ENCODE peak calls at places on chromosome 3, in five cellular contexts. One of them, this sample, is unnamed.

GRCh38 chr3:39414421-39414907 is 7.9 kb downstream of the RPSA start:
- DNase-seq in aorta: no peak
- DNase-seq in PC-3: no peak
- DNase-seq in stomach: peak; percentile 35
- DNase-seq in CD8-positive, alpha-beta T cell: no peak
- DNase-seq in this sample: no peak

GRCh38 chr3:38739396-38739689 is 76.7 kb downstream of the SCN10A start:
- DNase-seq in aorta: no peak
- DNase-seq in PC-3: no peak
- DNase-seq in stomach: no peak
- DNase-seq in CD8-positive, alpha-beta T cell: no peak
- DNase-seq in this sample: no peak

GRCh38 chr3:54653456-54654195 is 274.2 kb downstream of the LRTM1 start:
- DNase-seq in PC-3: no peak
- DNase-seq in aorta: no peak
- DNase-seq in stomach: no peak
- DNase-seq in CD8-positive, alpha-beta T cell: no peak
- DNase-seq in this sample: no peak

GRCh38 chr3:152874896-152875749 is 40.2 kb downstream of the P2RY1 start:
- DNase-seq in CD8-positive, alpha-beta T cell: no peak
- DNase-seq in PC-3: peak; percentile 41
- DNase-seq in stomach: no peak
- DNase-seq in aorta: no peak
- DNase-seq in this sample: no peak

GRCh38 chr3:77935418-77935817 is 895.5 kb downstream of the ROBO2 start:
- DNase-seq in CD8-positive, alpha-beta T cell: no peak
- DNase-seq in stomach: no peak
- DNase-seq in PC-3: peak; percentile 94
- DNase-seq in aorta: no peak
- DNase-seq in this sample: no peak

GRCh38 chr3:134367412-134367811 is 6.8 kb downstream of the AMOTL2 start:
- DNase-seq in aorta: peak; percentile 50
- DNase-seq in CD8-positive, alpha-beta T cell: no peak
- DNase-seq in PC-3: no peak
- DNase-seq in stomach: no peak
- DNase-seq in this sample: no peak

GRCh38 chr3:67325231-67325630 is 327.1 kb downstream of the KBTBD8 start:
- DNase-seq in PC-3: no peak
- DNase-seq in aorta: no peak
- DNase-seq in CD8-positive, alpha-beta T cell: no peak
- DNase-seq in stomach: no peak
- DNase-seq in this sample: peak; percentile 0

GRCh38 chr3:125107861-125108567 is 52.2 kb upstream of the HEG1 start:
- DNase-seq in PC-3: peak; percentile 69
- DNase-seq in CD8-positive, alpha-beta T cell: no peak
- DNase-seq in aorta: no peak
- DNase-seq in stomach: no peak
- DNase-seq in this sample: no peak

GRCh38 chr3:115341208-115341607 is 194.1 kb upstream of the ZBTB20 start:
- DNase-seq in aorta: no peak
- DNase-seq in CD8-positive, alpha-beta T cell: no peak
- DNase-seq in PC-3: peak; percentile 80
- DNase-seq in stomach: no peak
- DNase-seq in this sample: no peak

GRCh38 chr3:94440767-94441493 is 378.1 kb downstream of the NSUN3 start:
- DNase-seq in stomach: no peak
- DNase-seq in aorta: no peak
- DNase-seq in PC-3: peak; percentile 85
- DNase-seq in CD8-positive, alpha-beta T cell: no peak
- DNase-seq in this sample: no peak

GRCh38 chr3:127678611-127679533 is 6.1 kb downstream of the ABTB1 start:
- DNase-seq in PC-3: no peak
- DNase-seq in CD8-positive, alpha-beta T cell: no peak
- DNase-seq in aorta: peak; percentile 53
- DNase-seq in stomach: peak; percentile 23
- DNase-seq in this sample: no peak

GRCh38 chr3:47163023-47163989 is 607 bp downstream of the SETD2 start:
- DNase-seq in stomach: peak; percentile 48
- DNase-seq in PC-3: peak; percentile 48
- DNase-seq in aorta: peak; percentile 85
- DNase-seq in CD8-positive, alpha-beta T cell: peak; percentile 46
- DNase-seq in this sample: peak; percentile 65

GRCh38 chr3:152835311-152836102 is 576 bp downstream of the P2RY1 start:
- DNase-seq in stomach: peak; percentile 33
- DNase-seq in CD8-positive, alpha-beta T cell: no peak
- DNase-seq in aorta: peak; percentile 84
- DNase-seq in PC-3: peak; percentile 40
- DNase-seq in this sample: peak; percentile 61

GRCh38 chr3:64398431-64398830 is 173.2 kb upstream of the PRICKLE2 start:
- DNase-seq in aorta: no peak
- DNase-seq in stomach: no peak
- DNase-seq in PC-3: no peak
- DNase-seq in CD8-positive, alpha-beta T cell: no peak
- DNase-seq in this sample: no peak

GRCh38 chr3:53286727-53287412 is 31.0 kb upstream of the TKT start:
- DNase-seq in PC-3: no peak
- DNase-seq in aorta: no peak
- DNase-seq in CD8-positive, alpha-beta T cell: no peak
- DNase-seq in stomach: no peak
- DNase-seq in this sample: no peak

GRCh38 chr3:155390361-155390760 is 96.9 kb upstream of the STRIT1 start:
- DNase-seq in CD8-positive, alpha-beta T cell: no peak
- DNase-seq in stomach: no peak
- DNase-seq in PC-3: no peak
- DNase-seq in aorta: no peak
- DNase-seq in this sample: no peak

GRCh38 chr3:53342353-53342752 is 5.0 kb downstream of the DCP1A start:
- DNase-seq in CD8-positive, alpha-beta T cell: no peak
- DNase-seq in PC-3: no peak
- DNase-seq in stomach: peak; percentile 45
- DNase-seq in aorta: no peak
- DNase-seq in this sample: peak; percentile 55

GRCh38 chr3:134748698-134749097 is 46.4 kb upstream of the EPHB1 start:
- DNase-seq in PC-3: no peak
- DNase-seq in CD8-positive, alpha-beta T cell: no peak
- DNase-seq in aorta: no peak
- DNase-seq in stomach: no peak
- DNase-seq in this sample: no peak

GRCh38 chr3:185646382-185647133 is 60.5 kb downstream of the SENP2 start:
- DNase-seq in stomach: no peak
- DNase-seq in aorta: no peak
- DNase-seq in CD8-positive, alpha-beta T cell: no peak
- DNase-seq in PC-3: no peak
- DNase-seq in this sample: no peak

GRCh38 chr3:62379206-62379834 is 6.0 kb upstream of the FEZF2 start:
- DNase-seq in CD8-positive, alpha-beta T cell: no peak
- DNase-seq in stomach: no peak
- DNase-seq in aorta: no peak
- DNase-seq in PC-3: no peak
- DNase-seq in this sample: no peak

GRCh38 chr3:15903776-15904720 is 106.3 kb upstream of the ANKRD28 start:
- DNase-seq in stomach: peak; percentile 60
- DNase-seq in CD8-positive, alpha-beta T cell: no peak
- DNase-seq in aorta: peak; percentile 89
- DNase-seq in PC-3: peak; percentile 3
- DNase-seq in this sample: no peak

GRCh38 chr3:15899438-15899837 is 101.7 kb upstream of the ANKRD28 start:
- DNase-seq in CD8-positive, alpha-beta T cell: no peak
- DNase-seq in PC-3: peak; percentile 41
- DNase-seq in stomach: no peak
- DNase-seq in aorta: no peak
- DNase-seq in this sample: no peak

GRCh38 chr3:15905041-15905440 is 107.3 kb upstream of the ANKRD28 start:
- DNase-seq in aorta: no peak
- DNase-seq in PC-3: no peak
- DNase-seq in CD8-positive, alpha-beta T cell: no peak
- DNase-seq in stomach: no peak
- DNase-seq in this sample: no peak

GRCh38 chr3:15903164-15903563 is 105.4 kb upstream of the ANKRD28 start:
- DNase-seq in PC-3: no peak
- DNase-seq in aorta: no peak
- DNase-seq in stomach: peak; percentile 51
- DNase-seq in CD8-positive, alpha-beta T cell: no peak
- DNase-seq in this sample: no peak
- H3K27ac ChIP-seq in PC-3: no peak overlapping the region
- H3K27ac ChIP-seq in aorta: peak overlapping the region; percentile 99
- H3K27ac ChIP-seq in stomach: peak overlapping the region; percentile 68
- H3K27ac ChIP-seq in CD8-positive, alpha-beta T cell: no peak overlapping the region
- H3K27ac ChIP-seq in this sample: no peak overlapping the region

GRCh38 chr3:172090035-172090434 is 50.7 kb downstream of the FNDC3B start:
- DNase-seq in stomach: no peak
- DNase-seq in CD8-positive, alpha-beta T cell: no peak
- DNase-seq in aorta: no peak
- DNase-seq in PC-3: no peak
- DNase-seq in this sample: no peak

GRCh38 chr3:172094621-172095557 is 55.5 kb downstream of the FNDC3B start:
- DNase-seq in PC-3: no peak
- DNase-seq in aorta: no peak
- DNase-seq in CD8-positive, alpha-beta T cell: no peak
- DNase-seq in stomach: no peak
- DNase-seq in this sample: no peak

GRCh38 chr3:172096881-172097420 is 57.6 kb downstream of the FNDC3B start:
- DNase-seq in aorta: no peak
- DNase-seq in PC-3: peak; percentile 88
- DNase-seq in CD8-positive, alpha-beta T cell: no peak
- DNase-seq in stomach: peak; percentile 62
- DNase-seq in this sample: peak; percentile 33

GRCh38 chr3:172089250-172089649 is 49.9 kb downstream of the FNDC3B start:
- DNase-seq in aorta: no peak
- DNase-seq in PC-3: no peak
- DNase-seq in CD8-positive, alpha-beta T cell: no peak
- DNase-seq in stomach: no peak
- DNase-seq in this sample: no peak

GRCh38 chr3:172092658-172093057 is 53.3 kb downstream of the FNDC3B start:
- DNase-seq in CD8-positive, alpha-beta T cell: no peak
- DNase-seq in aorta: no peak
- DNase-seq in stomach: no peak
- DNase-seq in PC-3: no peak
- DNase-seq in this sample: no peak
- H3K4me1 ChIP-seq in CD8-positive, alpha-beta T cell: peaks cover 17% of the 10 kb centered on the region
- H3K4me1 ChIP-seq in aorta: peaks cover 9% of the 10 kb centered on the region
- H3K4me1 ChIP-seq in stomach: peaks cover 27% of the 10 kb centered on the region
- H3K4me1 ChIP-seq in PC-3: peaks cover 29% of the 10 kb centered on the region
- H3K4me1 ChIP-seq in this sample: peaks cover 19% of the 10 kb centered on the region

DNA sequence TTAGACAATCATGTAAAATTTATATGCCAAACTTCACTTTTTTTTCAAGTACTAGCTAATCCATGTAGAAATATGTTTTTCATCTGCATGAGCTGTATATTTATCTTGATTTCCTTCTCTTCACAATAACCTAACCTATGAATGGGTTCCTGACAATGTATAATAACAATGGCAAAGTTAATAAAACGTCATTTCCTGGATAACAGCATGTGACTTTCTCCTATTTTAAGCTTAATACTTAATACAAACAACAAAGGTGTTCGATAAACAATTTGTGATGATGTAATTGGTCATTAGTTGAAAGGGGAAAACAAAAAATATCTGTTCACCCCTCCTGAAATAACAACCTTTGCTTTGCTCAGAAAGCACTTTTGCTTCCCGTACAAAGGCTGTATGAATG is 20.4 kb downstream of the CD200 start:
- DNase-seq in aorta: no peak
- DNase-seq in PC-3: no peak
- DNase-seq in stomach: no peak
- DNase-seq in CD8-positive, alpha-beta T cell: no peak
- DNase-seq in this sample: no peak
- H3K4me3 ChIP-seq in aorta: no peak overlapping the region
- H3K4me3 ChIP-seq in PC-3: no peak overlapping the region
- H3K4me3 ChIP-seq in stomach: no peak overlapping the region
- H3K4me3 ChIP-seq in CD8-positive, alpha-beta T cell: no peak overlapping the region
- H3K4me3 ChIP-seq in this sample: no peak overlapping the region

GRCh38 chr3:187744169-187745151 is 808 bp downstream of the BCL6 start:
- DNase-seq in aorta: peak; percentile 82
- DNase-seq in CD8-positive, alpha-beta T cell: peak; percentile 20
- DNase-seq in PC-3: peak; percentile 42
- DNase-seq in stomach: peak; percentile 58
- DNase-seq in this sample: peak; percentile 52
- H3K27ac ChIP-seq in aorta: peak overlapping the region; percentile 100
- H3K27ac ChIP-seq in CD8-positive, alpha-beta T cell: peak overlapping the region; percentile 98
- H3K27ac ChIP-seq in PC-3: peak overlapping the region; percentile 91
- H3K27ac ChIP-seq in stomach: peak overlapping the region; percentile 93
- H3K27ac ChIP-seq in this sample: peak overlapping the region; percentile 96

GRCh38 chr3:98151241-98151640 is 4.0 kb downstream of the OR5H14 start:
- DNase-seq in CD8-positive, alpha-beta T cell: no peak
- DNase-seq in PC-3: no peak
- DNase-seq in stomach: no peak
- DNase-seq in aorta: no peak
- DNase-seq in this sample: no peak

GRCh38 chr3:98148751-98149150 is 1.5 kb downstream of the OR5H14 start:
- DNase-seq in aorta: no peak
- DNase-seq in PC-3: no peak
- DNase-seq in stomach: no peak
- DNase-seq in CD8-positive, alpha-beta T cell: no peak
- DNase-seq in this sample: no peak

DNA sequence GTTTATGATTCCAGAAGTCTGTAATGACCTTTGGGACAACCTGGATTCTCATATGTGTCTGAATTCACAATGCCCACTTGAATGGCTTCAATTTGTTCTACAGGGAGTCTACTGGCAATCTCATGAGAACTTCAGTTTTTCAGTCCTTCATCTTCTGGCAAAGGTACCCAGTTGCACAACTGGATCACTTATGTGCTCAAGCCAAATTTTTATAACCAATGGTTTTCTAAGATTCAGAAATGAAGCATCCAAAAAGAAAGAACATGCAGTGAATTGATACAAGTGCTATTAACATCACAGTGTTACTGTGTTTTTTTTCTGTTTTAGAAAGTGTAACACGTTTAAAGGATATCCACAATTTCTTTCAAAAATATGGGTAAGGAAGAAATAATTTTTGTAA is at the start of gene OR5H14:
- DNase-seq in CD8-positive, alpha-beta T cell: no peak
- DNase-seq in aorta: no peak
- DNase-seq in PC-3: no peak
- DNase-seq in stomach: no peak
- DNase-seq in this sample: no peak
- H3K4me1 ChIP-seq in CD8-positive, alpha-beta T cell: no peaks in the 10 kb centered on the region
- H3K4me1 ChIP-seq in aorta: no peaks in the 10 kb centered on the region
- H3K4me1 ChIP-seq in PC-3: no peaks in the 10 kb centered on the region
- H3K4me1 ChIP-seq in stomach: no peaks in the 10 kb centered on the region
- H3K4me1 ChIP-seq in this sample: no peaks in the 10 kb centered on the region